ENCODE peak calls at places on chromosomes 13 and 19, in six cellular contexts. I, B, P, E, A and U are unnamed samples.

GRCh38 chr19:51055866-51056265 is 9.0 kb downstream of the KLK13 start:
- DNase-seq in I (no peak), B (no peak), P (no peak), E (no peak), A (no peak), U (no peak)

GRCh38 chr13:94842901-94843300 is 130.6 kb upstream of the SOX21 start:
- DNase-seq in I (no peak), B (no peak), P (no peak), E (no peak), A (no peak), U (no peak)

GRCh38 chr13:25037057-25037813 is 58.7 kb upstream of the PABPC3 start:
- DNase-seq in I (no peak), B (no peak), P (peak), E (peak), A (peak), U (peak)

GRCh38 chr19:14152713-14153112 is 16.3 kb upstream of the ASF1B start:
- DNase-seq in I (no peak), B (no peak), P (no peak), E (no peak), A (no peak), U (no peak)

GRCh38 chr19:37954421-37954874 is 47.4 kb downstream of the SIPA1L3 start:
- DNase-seq in I (no peak), B (no peak), P (no peak), E (no peak), A (no peak), U (no peak)

GRCh38 chr13:74015137-74015536 is 119.1 kb downstream of the KLF12 start:
- DNase-seq in I (no peak), B (no peak), P (no peak), E (no peak), A (no peak), U (no peak)

GRCh38 chr13:110978390-110978789 is 63.5 kb upstream of the ANKRD10 start:
- DNase-seq in I (no peak), B (no peak), P (no peak), E (no peak), A (no peak), U (no peak)

GRCh38 chr13:71395053-71395452 is 472.0 kb downstream of the DACH1 start:
- DNase-seq in I (no peak), B (no peak), P (no peak), E (no peak), A (no peak), U (no peak)

GRCh38 chr19:1298235-1298634 is 12.6 kb downstream of the EFNA2 start:
- DNase-seq in I (no peak), B (no peak), P (no peak), E (no peak), A (no peak), U (no peak)

GRCh38 chr19:17505218-17505617 is 6.2 kb upstream of the PGLS start:
- DNase-seq in I (no peak), B (no peak), P (no peak), E (no peak), A (no peak), U (no peak)

GRCh38 chr13:110714798-110715394 is 1.4 kb downstream of the ING1 start:
- DNase-seq in I (peak), B (peak), P (peak), E (peak), A (peak), U (peak)

GRCh38 chr13:23658929-23659541 is 88.8 kb downstream of the TNFRSF19 start:
- DNase-seq in I (no peak), B (peak), P (no peak), E (no peak), A (no peak), U (no peak)

GRCh38 chr13:48775285-48775684 is 121.6 kb downstream of the CYSLTR2 start:
- DNase-seq in I (no peak), B (no peak), P (no peak), E (no peak), A (no peak), U (no peak)

GRCh38 chr13:113047587-113047986 is 58.0 kb upstream of the F7 start:
- DNase-seq in I (no peak), B (peak), P (no peak), E (no peak), A (no peak), U (no peak)

GRCh38 chr13:113045214-113046007 is 60.2 kb upstream of the F7 start:
- DNase-seq in I (no peak), B (no peak), P (no peak), E (no peak), A (no peak), U (no peak)

GRCh38 chr13:113044431-113045114 is 61.0 kb upstream of the F7 start:
- DNase-seq in I (no peak), B (no peak), P (no peak), E (no peak), A (no peak), U (no peak)

GRCh38 chr13:113046883-113047244 is 58.7 kb upstream of the F7 start:
- DNase-seq in I (no peak), B (no peak), P (no peak), E (no peak), A (no peak), U (no peak)

GRCh38 chr13:113046066-113046882 is 59.3 kb upstream of the F7 start:
- DNase-seq in I (no peak), B (no peak), P (no peak), E (no peak), A (no peak), U (no peak)
- H3K27ac ChIP-seq in I (no peak), B (no peak), P (no peak), E (peak), A (no peak), U (no peak)

DNA sequence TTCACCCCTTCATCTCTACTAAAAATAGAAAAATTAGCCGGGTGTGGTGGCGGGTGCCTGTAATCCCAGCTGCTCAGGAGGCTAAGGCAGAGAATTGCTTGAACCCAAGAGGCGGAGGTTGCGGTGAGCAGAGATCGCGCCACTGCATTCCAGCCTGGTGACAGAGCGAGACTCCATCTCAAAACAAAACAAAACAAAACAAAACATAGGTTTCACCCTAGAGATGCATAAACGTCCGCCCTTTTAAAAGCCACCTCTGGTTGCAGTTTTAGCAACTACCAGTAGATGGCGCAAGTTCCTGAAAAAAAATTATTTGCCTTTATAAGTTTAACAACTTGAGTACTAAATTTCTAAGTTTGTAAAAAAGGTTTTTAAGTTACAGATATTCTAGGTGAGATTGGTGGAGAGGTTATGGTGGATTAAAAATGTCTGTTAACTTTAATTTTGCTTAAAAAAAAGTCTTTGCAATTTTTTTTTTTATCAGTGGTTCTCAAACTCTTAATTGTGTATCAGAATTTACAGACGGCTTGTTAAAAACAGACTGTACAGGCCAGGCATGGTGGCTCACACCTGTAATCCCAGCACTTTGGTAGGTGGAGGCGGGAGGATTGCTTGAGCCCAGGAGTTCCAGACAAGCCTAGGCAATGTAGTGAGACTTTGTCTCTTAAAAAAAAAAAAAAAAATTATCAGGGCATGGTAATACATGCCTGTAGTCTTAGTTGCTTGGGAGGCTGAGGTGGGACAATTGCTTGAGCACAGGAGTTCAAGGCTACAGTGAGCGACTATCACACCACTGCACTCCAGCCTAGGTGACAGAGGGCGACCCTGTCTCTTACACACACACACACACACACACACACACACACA is 42.1 kb downstream of the NAA16 start:
- DNase-seq in I (peak), B (no peak), P (no peak), E (peak), A (peak), U (peak)
- H3K27ac ChIP-seq in I (no peak), B (no peak), P (no peak), E (no peak), A (no peak), U (no peak)

GRCh38 chr13:30165791-30166190 is 141.6 kb downstream of the KATNAL1 start:
- DNase-seq in I (no peak), B (peak), P (no peak), E (no peak), A (peak), U (no peak)
- H3K27ac ChIP-seq in I (no peak), B (no peak), P (no peak), E (no peak), A (no peak), U (no peak)

DNA sequence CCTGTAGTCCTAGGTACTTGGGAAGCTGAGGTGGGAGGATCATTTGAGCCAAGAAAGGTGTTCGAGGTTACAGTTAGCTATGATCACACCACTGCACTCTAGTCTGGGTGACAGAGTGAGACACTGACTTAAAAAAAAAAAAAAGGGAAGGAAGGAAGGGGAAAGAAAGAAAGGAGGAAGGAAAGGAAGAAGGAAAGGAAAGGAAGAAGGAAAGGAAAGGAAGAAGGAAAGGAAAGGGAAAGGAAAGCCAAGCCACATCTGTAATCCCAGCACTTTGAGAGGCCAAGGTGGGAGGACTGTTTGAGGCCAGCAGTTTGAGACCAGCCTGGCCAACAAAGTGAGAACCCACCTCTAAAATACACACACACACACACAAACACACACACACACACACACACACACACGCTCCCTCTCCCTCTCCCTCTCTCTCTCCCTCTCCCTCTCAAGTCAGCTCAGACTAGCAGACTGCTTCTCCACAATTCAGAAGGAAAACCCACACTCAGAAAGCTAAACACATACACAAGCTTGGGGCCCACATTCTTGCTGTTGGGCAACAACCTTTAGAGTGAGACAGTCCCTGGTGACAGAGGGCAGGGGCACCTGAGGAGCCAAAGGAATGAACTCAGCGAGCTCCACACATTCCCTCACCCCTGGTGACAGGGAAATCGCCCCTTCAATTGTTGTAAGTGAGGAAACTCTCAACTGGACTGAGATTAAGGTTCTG is 2.7 kb downstream of the ZNF709 start:
- DNase-seq in I (no peak), B (no peak), P (no peak), E (no peak), A (no peak), U (no peak)
- H3K27ac ChIP-seq in I (no peak), B (no peak), P (no peak), E (no peak), A (no peak), U (no peak)

DNA sequence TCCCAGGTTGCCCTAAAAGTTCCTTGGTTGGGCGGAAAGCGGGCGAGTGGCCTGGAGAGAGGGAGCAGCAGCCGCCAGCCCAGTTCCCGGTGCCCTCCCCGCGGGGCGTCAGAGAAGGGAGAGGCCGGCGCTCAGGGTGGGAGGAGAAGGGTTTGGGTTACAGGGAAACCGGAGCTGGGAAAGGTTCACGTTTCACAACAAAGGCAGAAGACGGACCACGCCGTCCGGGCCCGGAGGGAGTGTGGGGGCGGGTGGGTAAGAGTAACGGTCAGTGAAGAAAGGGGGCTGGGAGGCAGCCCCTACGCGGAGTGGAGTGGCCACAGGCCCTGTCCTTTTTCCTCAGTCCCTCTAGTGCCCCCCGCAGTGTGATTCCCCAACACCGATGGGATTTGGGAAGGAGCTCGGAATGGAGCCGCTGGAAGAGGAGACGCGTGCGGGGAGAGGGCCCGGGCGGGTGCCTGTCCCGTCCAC is 1.6 kb downstream of the SIX5 start:
- DNase-seq in I (no peak), B (peak), P (peak), E (peak), A (peak), U (peak)
- H3K27ac ChIP-seq in I (no peak), B (peak), P (peak), E (peak), A (peak), U (no peak)

DNA sequence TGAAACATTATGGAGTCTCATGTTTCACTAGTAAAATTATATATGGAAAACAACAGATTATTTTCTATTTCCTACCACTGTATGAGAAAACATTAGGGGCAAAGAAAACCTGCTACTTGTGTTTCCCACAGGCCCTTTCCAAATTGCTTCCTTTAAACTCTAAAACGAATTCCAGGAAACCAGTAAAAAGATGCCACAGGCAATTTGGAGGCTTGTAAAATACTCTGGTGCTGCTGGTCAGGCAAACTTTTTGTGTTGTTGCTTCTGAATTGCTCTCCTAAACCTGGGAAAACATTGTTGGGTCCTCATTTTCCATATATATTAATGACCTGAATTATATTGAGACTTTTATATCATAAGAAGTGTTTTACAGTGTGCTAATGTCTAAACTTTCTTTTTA is 141.5 kb downstream of the TDRD3 start:
- DNase-seq in I (no peak), B (no peak), P (no peak), E (no peak), A (no peak), U (no peak)
- H3K27ac ChIP-seq in I (no peak), B (no peak), P (no peak), E (no peak), A (no peak), U (no peak)

GRCh38 chr13:44274838-44275237 is 98.8 kb upstream of the SERP2 start:
- DNase-seq in I (no peak), B (no peak), P (no peak), E (no peak), A (no peak), U (no peak)

GRCh38 chr13:44273216-44273615 is 100.4 kb upstream of the SERP2 start:
- DNase-seq in I (no peak), B (no peak), P (no peak), E (no peak), A (no peak), U (no peak)

GRCh38 chr13:44272692-44273091 is 100.9 kb upstream of the SERP2 start:
- DNase-seq in I (no peak), B (no peak), P (no peak), E (no peak), A (no peak), U (no peak)

GRCh38 chr13:44276061-44276460 is 97.6 kb upstream of the SERP2 start:
- DNase-seq in I (no peak), B (no peak), P (no peak), E (no peak), A (no peak), U (no peak)

DNA sequence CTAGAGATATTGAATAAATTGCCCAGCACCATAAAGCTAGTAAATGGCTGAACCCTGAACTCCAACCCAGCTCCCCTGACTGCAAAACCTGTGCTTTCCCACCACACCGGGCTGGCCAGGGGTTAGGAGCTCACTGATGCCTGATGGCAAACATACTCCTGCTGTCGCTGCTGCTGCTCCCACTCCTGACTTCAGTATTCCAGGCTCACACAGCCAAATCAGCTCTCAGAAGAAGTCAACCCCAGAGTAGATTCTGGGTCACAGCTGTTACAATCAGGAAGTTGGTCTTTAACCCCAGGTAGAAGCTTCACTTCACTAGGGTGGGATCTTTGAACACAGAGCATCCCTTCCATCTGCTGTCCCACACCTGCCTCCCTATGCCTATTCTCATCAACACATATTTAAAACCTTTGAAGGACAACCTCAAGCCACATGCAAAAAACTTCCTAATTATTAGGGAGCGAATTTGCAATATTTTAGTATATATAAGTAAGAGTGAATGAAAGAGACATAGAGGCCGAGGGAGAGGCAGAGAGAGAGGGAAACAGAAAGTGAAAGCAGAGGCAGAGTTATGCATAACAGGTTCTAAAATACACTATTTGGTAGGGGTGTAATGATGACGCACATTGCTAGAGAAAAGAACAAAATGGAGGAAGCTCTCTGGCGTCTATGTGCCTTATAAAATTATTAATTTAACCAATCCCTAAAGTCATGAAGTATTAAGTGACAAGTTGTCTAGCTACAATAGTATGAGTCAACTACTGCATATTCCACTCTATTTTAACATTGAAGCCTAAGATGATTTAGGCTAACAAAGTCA is 99.4 kb upstream of the SERP2 start:
- DNase-seq in I (no peak), B (no peak), P (no peak), E (no peak), A (no peak), U (no peak)
- H3K27ac ChIP-seq in I (peak), B (peak), P (peak), E (peak), A (no peak), U (no peak)